ENCODE peak calls at places on chromosomes 13 and 19, in four cellular contexts. R is H1, I is K562, Q is HepG2. A is an unnamed sample.

GRCh38 chr19:33311326-33311682 is 9.0 kb upstream of the CEBPA start:
- DNase-seq in R (no peak), I (no peak), Q (no peak), A (no peak)

GRCh38 chr19:46753420-46754155 is 7.3 kb upstream of the STRN4 start:
- DNase-seq in R (peak), I (peak), Q (peak), A (no peak)

GRCh38 chr13:111467111-111467890 is 146.9 kb downstream of the TEX29 start:
- DNase-seq in R (peak), I (no peak), Q (no peak), A (no peak)

GRCh38 chr19:44747739-44748425 is 626 bp upstream of the BCL3 start:
- DNase-seq in R (peak), I (no peak), Q (peak), A (no peak)

GRCh38 chr13:83618966-83619365 is 263.3 kb downstream of the SLITRK1 start:
- DNase-seq in R (no peak), I (no peak), Q (no peak), A (no peak)

GRCh38 chr13:57996717-57997116 is 365.2 kb downstream of the PCDH17 start:
- DNase-seq in R (no peak), I (no peak), Q (no peak), A (no peak)

GRCh38 chr13:59545007-59545406 is 618.7 kb downstream of the DIAPH3 start:
- DNase-seq in R (no peak), I (no peak), Q (no peak), A (no peak)

GRCh38 chr13:32515246-32515645 is 23.3 kb downstream of the N4BP2L2 start:
- DNase-seq in R (no peak), I (no peak), Q (no peak), A (no peak)

GRCh38 chr19:57055956-57056355 is 63.8 kb upstream of the USP29 start:
- DNase-seq in R (no peak), I (no peak), Q (no peak), A (no peak)

GRCh38 chr13:30346159-30346788 is 38.9 kb upstream of the KATNAL1 start:
- DNase-seq in R (no peak), I (no peak), Q (no peak), A (peak)

GRCh38 chr19:10289167-10289835 is 451 bp upstream of the ICAM5 start:
- DNase-seq in R (peak), I (peak), Q (peak), A (no peak)

GRCh38 chr19:39531834-39532232 is 819 bp downstream of the EID2B start:
- DNase-seq in R (no peak), I (no peak), Q (no peak), A (no peak)

GRCh38 chr19:13774217-13775191 is at the start of gene C19orf53:
- DNase-seq in R (peak), I (peak), Q (peak), A (peak)

GRCh38 chr19:17079710-17080440 is 4.3 kb downstream of the MYO9B start:
- DNase-seq in R (no peak), I (no peak), Q (peak), A (peak)

GRCh38 chr13:110517505-110518149 is 43.9 kb downstream of the RAB20 start:
- DNase-seq in R (no peak), I (no peak), Q (no peak), A (no peak)

GRCh38 chr13:111913790-111914189 is 153.2 kb upstream of the SOX1 start:
- DNase-seq in R (no peak), I (no peak), Q (no peak), A (no peak)

GRCh38 chr19:10820173-10820572 is 15.8 kb downstream of the TMED1 start:
- DNase-seq in R (no peak), I (peak), Q (no peak), A (no peak)

GRCh38 chr13:97223711-97224461 is 1.8 kb downstream of the MBNL2 start:
- DNase-seq in R (peak), I (peak), Q (peak), A (no peak)

GRCh38 chr19:34838248-34838647 is 65.2 kb upstream of the ZNF599 start:
- DNase-seq in R (no peak), I (peak), Q (peak), A (no peak)

GRCh38 chr13:79525458-79525857 is 44.5 kb downstream of the NDFIP2 start:
- DNase-seq in R (no peak), I (no peak), Q (peak), A (no peak)

GRCh38 chr13:74110053-74110452 is 24.2 kb downstream of the KLF12 start:
- DNase-seq in R (no peak), I (no peak), Q (no peak), A (no peak)

GRCh38 chr19:15369594-15369891 is 10.0 kb downstream of the AKAP8 start:
- DNase-seq in R (no peak), I (no peak), Q (no peak), A (no peak)

GRCh38 chr13:44622701-44623100 is 46.6 kb upstream of the TSC22D1 start:
- DNase-seq in R (no peak), I (no peak), Q (no peak), A (no peak)

GRCh38 chr19:55673889-55674288 is 1.1 kb upstream of the EPN1 start:
- DNase-seq in R (no peak), I (peak), Q (no peak), A (no peak)

GRCh38 chr19:54136086-54136863 is 1.3 kb upstream of the CNOT3 start:
- DNase-seq in R (no peak), I (no peak), Q (no peak), A (no peak)

GRCh38 chr19:15737722-15738121 is at the start of gene OR10H3:
- DNase-seq in R (no peak), I (no peak), Q (no peak), A (no peak)

GRCh38 chr19:35327642-35328041 is 1.3 kb upstream of the CD22 start:
- DNase-seq in R (no peak), I (peak), Q (peak), A (no peak)

GRCh38 chr13:25977671-25978070 is 74.1 kb downstream of the SHISA2 start:
- DNase-seq in R (no peak), I (no peak), Q (no peak), A (no peak)

GRCh38 chr19:55373318-55373992 is 3.2 kb upstream of the TMEM190 start:
- DNase-seq in R (no peak), I (no peak), Q (no peak), A (no peak)

GRCh38 chr13:109787135-109787954 is 962 bp upstream of the IRS2 start:
- DNase-seq in R (peak), I (peak), Q (no peak), A (no peak)

DNA sequence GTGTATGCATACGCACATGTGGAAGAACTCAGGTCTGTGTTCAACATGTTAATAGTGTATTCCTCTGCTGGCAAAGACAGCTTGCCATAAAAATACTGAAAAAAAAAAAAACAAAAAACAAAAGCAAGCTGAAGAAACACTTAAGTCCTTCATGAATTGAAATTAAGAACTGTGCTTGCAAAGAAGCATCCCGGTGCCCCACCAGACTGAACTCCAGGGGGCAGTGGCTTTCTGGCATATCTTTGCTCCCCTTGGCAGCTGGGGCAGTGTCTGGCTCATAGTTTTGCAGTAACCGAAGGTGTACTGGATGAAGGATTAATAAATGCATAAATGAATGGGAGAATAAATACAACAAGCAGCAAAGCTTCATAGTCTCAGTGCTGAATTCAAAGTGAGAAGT is 187.6 kb downstream of the LHFPL6 start:
- DNase-seq in R (no peak), I (no peak), Q (no peak), A (no peak)
- TF ChIP-seq BRCA1 in R (no peak), I (no peak), Q (no peak), A (no peak)

GRCh38 chr19:996051-996838 is 4.0 kb upstream of the GRIN3B start:
- DNase-seq in R (peak), I (peak), Q (no peak), A (no peak)
- TF ChIP-seq YY1 in R (no peak), I (no peak), Q (no peak), A (no peak)

DNA sequence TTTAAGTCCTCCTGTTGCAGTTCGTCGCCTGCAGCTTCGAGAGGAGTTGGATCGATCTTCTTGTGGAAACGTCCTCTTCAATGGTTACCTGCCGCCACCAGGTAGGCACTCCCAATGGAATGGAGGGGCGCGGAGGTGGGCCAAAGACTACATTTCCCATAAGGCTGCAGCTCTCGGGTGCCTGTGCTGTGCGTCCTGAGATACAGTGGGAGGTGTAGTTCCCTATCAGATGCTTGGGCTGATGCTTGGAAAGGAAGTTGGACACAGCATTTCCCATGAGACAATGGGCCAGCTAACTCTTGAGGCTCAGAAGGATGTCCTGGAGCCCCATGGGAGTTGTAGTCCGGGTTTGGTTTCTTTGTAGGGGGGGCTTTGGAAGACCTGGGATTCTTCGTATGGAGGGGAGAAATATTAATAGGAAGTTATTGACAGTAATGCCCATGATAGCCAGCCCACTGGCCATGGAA is 1.8 kb downstream of the SHKBP1 start:
- DNase-seq in R (peak), I (peak), Q (no peak), A (no peak)
- TF ChIP-seq BRCA1 in R (no peak), I (no peak), Q (no peak), A (no peak)

GRCh38 chr13:98921786-98922185 is 56.1 kb downstream of the DOCK9 start:
- DNase-seq in R (no peak), I (no peak), Q (no peak), A (no peak)
- TF ChIP-seq YY1 in R (no peak), I (no peak), Q (no peak), A (no peak)